ENCODE peak calls at places on chromosomes 6 and 20, in six cellular contexts. I, K, P, M, R and U are unnamed samples.

GRCh38 chr20:51388756-51389542 is 153.6 kb downstream of the NFATC2 start:
- DNase-seq in P (no peak), I (no peak), R (no peak), K (no peak), M (no peak), U (no peak)

GRCh38 chr20:44409132-44409600 is 53.7 kb downstream of the HNF4A start:
- DNase-seq in K (peak; percentile 37), I (no peak), M (no peak), R (no peak), P (no peak), U (no peak)

GRCh38 chr6:143236151-143236788 is 175.6 kb downstream of the AIG1 start:
- DNase-seq in K (peak; percentile 37), M (no peak), P (no peak), R (no peak), I (peak; percentile 16), U (no peak)

GRCh38 chr6:142009647-142010046 is 123.1 kb upstream of the GJE1 start:
- DNase-seq in P (no peak), R (peak; percentile 24), M (no peak), I (peak; percentile 98), K (peak; percentile 46), U (no peak)

GRCh38 chr6:67615796-67616195 is 1019.3 kb upstream of the ADGRB3 start:
- DNase-seq in I (no peak), K (no peak), P (no peak), M (no peak), R (no peak), U (no peak)

GRCh38 chr20:25252686-25253421 is 5.0 kb downstream of the PYGB start:
- DNase-seq in P (peak; percentile 40), I (no peak), R (no peak), K (no peak), M (no peak), U (no peak)

GRCh38 chr6:46730918-46731461 is 4.2 kb downstream of the PLA2G7 start:
- DNase-seq in I (no peak), R (no peak), K (no peak), P (no peak), M (no peak), U (no peak)

GRCh38 chr6:74606488-74607135 is 599.2 kb downstream of the COL12A1 start:
- DNase-seq in P (peak; percentile 71), M (no peak), R (peak; percentile 4), I (no peak), K (peak; percentile 86), U (peak; percentile 31)

GRCh38 chr6:161233986-161234620 is 39.8 kb downstream of the AGPAT4 start:
- DNase-seq in R (no peak), I (peak; percentile 13), P (no peak), M (peak; percentile 62), K (peak; percentile 57), U (peak; percentile 46)

GRCh38 chr20:35192071-35192872 is 20.4 kb downstream of the PROCR start:
- DNase-seq in P (no peak), K (no peak), R (peak; percentile 29), M (no peak), I (no peak), U (no peak)

GRCh38 chr6:2733324-2733723 is 17.4 kb downstream of the MYLK4 start:
- DNase-seq in M (peak; percentile 59), R (no peak), K (no peak), P (peak; percentile 84), I (no peak), U (no peak)

DNA sequence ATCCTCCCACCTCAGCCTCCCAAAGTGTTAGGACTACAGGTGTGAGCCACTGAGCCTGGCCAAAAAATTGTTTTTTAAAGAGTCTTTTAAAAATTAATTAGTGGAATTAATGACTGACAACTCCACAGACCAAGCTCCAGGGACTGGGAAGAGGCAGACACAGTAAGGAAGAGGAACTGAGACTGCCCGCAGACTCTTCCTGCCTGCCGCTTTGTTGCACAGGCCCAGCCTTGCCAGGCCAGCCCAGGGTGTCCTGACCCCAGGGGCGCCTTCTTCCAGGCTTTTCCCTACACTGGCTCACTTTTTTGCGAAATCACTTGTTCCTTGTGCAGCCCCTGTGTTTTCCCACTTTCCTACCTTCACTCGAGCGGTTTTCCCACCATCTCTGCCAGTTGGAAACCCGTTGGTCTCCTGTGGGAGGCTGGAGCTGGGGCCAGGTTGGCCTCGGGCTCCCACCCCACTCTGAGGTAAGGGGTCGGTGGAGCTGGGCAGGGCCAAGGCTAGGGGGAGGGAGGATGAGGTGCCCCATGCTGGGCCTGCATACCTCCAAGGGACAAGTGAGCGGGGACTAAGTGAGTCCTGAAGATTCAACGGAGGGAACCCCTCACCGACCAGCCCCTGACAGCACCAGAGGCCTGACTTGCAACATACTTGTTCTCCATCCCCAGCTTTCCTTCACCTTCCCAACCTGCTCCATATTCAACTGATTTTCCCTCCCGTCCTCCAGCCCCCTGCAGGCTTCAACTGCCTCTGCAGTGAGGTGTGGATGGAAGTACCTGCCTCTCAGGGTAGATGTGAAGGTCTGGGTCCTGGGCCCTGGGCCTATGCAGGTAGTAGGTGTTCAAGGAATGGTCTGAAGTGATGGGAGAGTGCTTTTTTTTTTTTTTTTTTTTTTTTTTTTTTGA is 23.5 kb upstream of the SMIM29 start:
- DNase-seq in K (no peak), R (no peak), M (peak; percentile 23), I (no peak), P (peak; percentile 63), U (no peak)
- TF ChIP-seq CTCF in K (no peak), R (no peak), M (no peak), I (no peak), P (no peak), U (peak; percentile 23)

DNA sequence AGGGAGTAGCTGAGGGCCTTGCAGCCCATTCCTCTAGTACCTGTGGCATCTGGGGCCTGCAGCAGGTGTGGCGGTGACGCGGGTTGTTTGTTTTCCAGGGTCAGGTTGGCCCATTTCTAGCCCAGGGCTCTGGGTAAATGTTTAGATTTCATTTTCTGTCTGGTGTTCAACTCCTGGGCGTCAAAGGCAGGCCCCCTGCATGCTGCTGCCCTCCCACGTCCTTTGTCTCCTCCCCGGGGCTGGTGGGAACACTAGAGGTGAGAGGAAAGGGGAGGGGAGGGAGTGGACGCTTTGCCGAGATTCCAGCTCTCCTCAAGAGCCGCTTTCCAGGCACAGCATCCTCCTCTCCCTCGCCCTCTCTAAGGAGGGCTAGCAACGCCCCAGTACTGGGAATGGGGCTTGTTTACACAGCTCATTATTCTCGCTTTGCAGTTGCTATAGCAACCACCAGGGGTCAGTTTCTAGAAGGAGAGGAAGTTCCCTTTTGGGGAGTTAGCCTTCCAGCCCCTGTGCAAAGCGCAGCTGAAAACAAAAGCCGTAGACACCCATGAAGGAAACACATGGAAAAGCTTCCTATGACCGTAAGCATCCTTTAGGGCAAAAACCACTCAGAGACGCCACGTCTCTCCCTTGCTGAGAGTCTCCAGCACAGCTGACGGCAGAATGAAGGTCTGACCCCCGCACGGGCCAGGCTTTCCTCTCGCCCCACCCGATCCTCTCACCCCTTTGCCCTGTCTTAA is 170.6 kb downstream of the LY86 start:
- DNase-seq in P (peak; percentile 74), R (peak; percentile 44), I (peak; percentile 32), K (no peak), M (peak; percentile 79), U (no peak)
- TF ChIP-seq CTCF in P (peak; percentile 11), R (peak; percentile 38), I (no peak), K (peak; percentile 61), M (peak; percentile 59), U (peak; percentile 58)

DNA sequence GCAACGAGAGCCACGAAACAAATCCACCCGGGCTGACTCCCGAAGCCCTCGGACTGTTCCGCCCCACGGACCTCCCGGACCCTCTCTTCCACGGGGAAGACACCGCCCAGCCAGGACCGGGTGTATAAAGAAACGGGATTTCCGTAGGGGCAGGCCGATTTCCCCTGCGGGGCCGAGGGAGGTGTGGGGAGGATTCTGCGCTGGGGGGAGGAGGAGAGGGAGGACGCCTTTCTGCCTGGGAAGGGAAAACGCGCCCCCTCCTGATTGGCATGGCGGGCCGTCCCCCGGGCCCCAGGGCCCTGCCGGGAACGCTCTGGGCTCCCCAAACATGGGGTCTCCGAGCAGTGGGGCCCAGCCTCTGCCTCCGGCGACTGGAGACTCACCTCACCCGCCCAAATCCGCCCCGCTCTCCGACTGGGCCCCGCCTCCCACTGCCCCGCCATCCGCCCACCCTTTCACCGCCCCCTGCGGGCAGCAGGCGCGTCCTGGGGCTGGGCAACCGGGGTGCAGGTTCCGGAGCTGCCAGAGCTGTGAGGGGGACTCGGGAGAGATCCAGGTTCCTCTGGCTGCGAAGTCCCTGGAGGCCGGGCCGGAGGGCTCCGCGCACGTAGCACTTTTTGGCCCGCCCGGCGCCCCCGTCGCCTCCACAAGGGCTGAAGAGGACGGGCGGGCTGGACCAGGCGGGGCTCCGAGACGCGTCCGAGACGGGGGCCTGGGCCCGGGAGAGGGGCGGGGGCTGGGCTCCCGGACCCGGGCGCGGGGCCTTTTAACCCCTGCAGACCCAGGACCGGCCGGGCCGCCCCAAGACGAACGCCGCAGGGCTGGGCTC is 586 bp upstream of the PPDPF start:
- DNase-seq in R (peak; percentile 84), I (no peak), M (peak; percentile 75), P (peak; percentile 80), K (no peak), U (no peak)
- TF ChIP-seq CTCF in R (peak; percentile 60), I (no peak), M (peak; percentile 0), P (no peak), K (peak; percentile 54), U (peak; percentile 32)

GRCh38 chr20:50222568-50223320 is 32.1 kb downstream of the CEBPB start:
- DNase-seq in P (no peak), R (no peak), K (no peak), I (no peak), M (no peak), U (no peak)

GRCh38 chr20:50223321-50223995 is 32.8 kb downstream of the CEBPB start:
- DNase-seq in K (no peak), R (no peak), P (no peak), I (no peak), M (no peak), U (no peak)

GRCh38 chr20:50226093-50226974 is 35.7 kb downstream of the CEBPB start:
- DNase-seq in K (no peak), I (no peak), R (peak; percentile 76), P (peak; percentile 84), M (peak; percentile 38), U (no peak)

GRCh38 chr20:50224052-50224451 is 33.4 kb downstream of the CEBPB start:
- DNase-seq in M (no peak), P (no peak), I (no peak), K (no peak), R (no peak), U (no peak)

GRCh38 chr20:50224553-50225255 is 34.1 kb downstream of the CEBPB start:
- DNase-seq in I (no peak), R (no peak), P (peak; percentile 93), M (peak; percentile 72), K (peak; percentile 98), U (peak; percentile 96)
- TF ChIP-seq CTCF in I (no peak), R (no peak), P (peak; percentile 37), M (no peak), K (peak; percentile 42), U (peak; percentile 15)

DNA sequence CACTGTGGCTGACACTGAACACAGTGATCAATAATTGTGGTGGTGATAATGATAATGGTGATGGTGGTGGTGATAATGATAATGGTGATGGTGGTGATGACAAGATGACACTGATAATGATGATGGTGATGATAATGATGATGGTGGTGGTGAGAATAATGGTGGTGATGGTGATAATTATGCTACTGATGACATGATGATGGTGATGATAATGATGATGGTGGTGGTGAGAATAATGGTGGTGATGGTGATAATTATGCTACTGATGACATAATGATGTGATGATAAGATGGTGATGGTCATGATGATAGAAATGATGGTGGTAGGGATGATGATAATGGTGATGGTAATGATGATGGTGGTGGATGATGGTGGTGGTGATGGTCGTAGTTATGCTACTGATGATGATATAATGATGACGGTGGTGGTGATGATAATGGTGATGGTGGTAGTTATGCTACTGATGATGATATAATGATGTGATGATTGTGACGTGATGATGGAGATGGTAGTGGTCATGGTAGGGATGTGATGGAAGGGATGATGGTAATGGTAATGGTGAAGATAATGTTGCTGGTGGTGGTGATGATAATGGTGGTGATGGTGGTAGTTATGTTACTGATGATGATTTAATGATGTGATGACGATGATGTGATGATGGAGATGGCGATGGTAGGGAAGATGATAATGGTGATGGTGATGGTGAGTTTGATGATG is 356.5 kb upstream of the CDH4 start:
- DNase-seq in K (no peak), I (no peak), R (no peak), P (no peak), M (no peak), U (no peak)
- TF ChIP-seq CTCF in K (no peak), I (no peak), R (no peak), P (no peak), M (no peak), U (no peak)